ENCODE peak calls at places on chromosomes 16 and 17, in seven cellular contexts. U is body of pancreas, L is uterus, X is caudate nucleus, B is GM23338, Y is tibial nerve, Q is neural progenitor cell. E is an unnamed sample.

GRCh38 chr16:65532218-65532617 is 410.4 kb upstream of the CDH11 start:
- DNase-seq in U (no peak), L (no peak), X (no peak), B (no peak), Y (no peak), Q (peak), E (no peak)

GRCh38 chr16:70706948-70707465 is 21.2 kb upstream of the MTSS2 start:
- DNase-seq in U (no peak), L (peak), X (no peak), B (no peak), Y (no peak), Q (no peak), E (no peak)

GRCh38 chr17:65633988-65634387 is 72.5 kb upstream of the AXIN2 start:
- DNase-seq in U (no peak), L (no peak), X (no peak), B (no peak), Y (no peak), Q (no peak), E (no peak)

GRCh38 chr16:15641753-15642556 is 999 bp downstream of the MARF1 start:
- DNase-seq in U (no peak), L (no peak), X (no peak), B (no peak), Y (no peak), Q (no peak), E (no peak)

GRCh38 chr16:48517493-48517892 is 92.5 kb downstream of the N4BP1 start:
- DNase-seq in U (no peak), L (no peak), X (no peak), B (no peak), Y (no peak), Q (no peak), E (no peak)

GRCh38 chr17:39714234-39714633 is 14.4 kb downstream of the ERBB2 start:
- DNase-seq in U (no peak), L (no peak), X (no peak), B (no peak), Y (no peak), Q (no peak), E (peak)

GRCh38 chr17:38451030-38451839 is 23.0 kb downstream of the ARHGAP23 start:
- DNase-seq in U (no peak), L (no peak), X (no peak), B (peak), Y (no peak), Q (peak), E (peak)

GRCh38 chr17:79410681-79411080 is 200.2 kb downstream of the RBFOX3 start:
- DNase-seq in U (no peak), L (no peak), X (no peak), B (no peak), Y (no peak), Q (no peak), E (no peak)

GRCh38 chr16:31493506-31494125 is 10.7 kb downstream of the SLC5A2 start:
- DNase-seq in U (no peak), L (no peak), X (no peak), B (no peak), Y (no peak), Q (no peak), E (peak)

GRCh38 chr16:19505600-19506303 is 16.1 kb downstream of the GDE1 start:
- DNase-seq in U (no peak), L (no peak), X (no peak), B (no peak), Y (no peak), Q (no peak), E (no peak)

GRCh38 chr16:69286941-69287713 is 24.0 kb upstream of the VPS4A start:
- DNase-seq in U (peak), L (peak), X (no peak), B (peak), Y (peak), Q (peak), E (peak)

GRCh38 chr17:73933164-73933766 is 270.2 kb upstream of the RPL38 start:
- DNase-seq in U (no peak), L (no peak), X (no peak), B (no peak), Y (no peak), Q (no peak), E (peak)

GRCh38 chr16:592518-593306 is 2.8 kb downstream of the RAB40C start:
- DNase-seq in U (peak), L (no peak), X (peak), B (no peak), Y (peak), Q (no peak), E (peak)

GRCh38 chr16:70708381-70709253 is 22.8 kb upstream of the MTSS2 start:
- DNase-seq in U (no peak), L (no peak), X (no peak), B (peak), Y (no peak), Q (peak), E (no peak)

GRCh38 chr17:2700031-2700490 is 11.5 kb downstream of the CLUH start:
- DNase-seq in U (no peak), L (peak), X (no peak), B (no peak), Y (peak), Q (no peak), E (peak)

GRCh38 chr17:12842936-12843335 is 53.6 kb downstream of the ARHGAP44 start:
- DNase-seq in U (no peak), L (no peak), X (no peak), B (no peak), Y (no peak), Q (no peak), E (no peak)

GRCh38 chr17:40070644-40070894 is 7.8 kb downstream of the THRA start:
- DNase-seq in U (peak), L (no peak), X (no peak), B (no peak), Y (no peak), Q (no peak), E (no peak)

GRCh38 chr17:57739402-57740224 is 5.5 kb downstream of the CCDC182 start:
- DNase-seq in U (no peak), L (no peak), X (no peak), B (peak), Y (no peak), Q (peak), E (no peak)

GRCh38 chr17:177762-178161 is 3.7 kb downstream of the DOC2B start:
- DNase-seq in U (no peak), L (no peak), X (no peak), B (no peak), Y (no peak), Q (no peak), E (no peak)

GRCh38 chr17:13777003-13777402 is 175.3 kb upstream of the HS3ST3A1 start:
- DNase-seq in U (no peak), L (no peak), X (no peak), B (no peak), Y (no peak), Q (no peak), E (no peak)

GRCh38 chr16:88701541-88702363 is 4.5 kb downstream of the RNF166 start:
- DNase-seq in U (no peak), L (no peak), X (no peak), B (no peak), Y (no peak), Q (no peak), E (no peak)

GRCh38 chr17:7549401-7550055 is 670 bp downstream of the TNFSF12 start:
- DNase-seq in U (peak), L (peak), X (peak), B (no peak), Y (no peak), Q (no peak), E (peak)

GRCh38 chr17:15998031-15998574 is 1.4 kb downstream of the ZSWIM7 start:
- DNase-seq in U (no peak), L (no peak), X (no peak), B (no peak), Y (no peak), Q (no peak), E (no peak)

GRCh38 chr16:14378131-14378551 is 251.9 kb downstream of the PARN start:
- DNase-seq in U (no peak), L (no peak), X (no peak), B (no peak), Y (no peak), Q (no peak), E (no peak)

GRCh38 chr16:58284021-58284420 is 10.8 kb downstream of the PRSS54 start:
- DNase-seq in U (no peak), L (no peak), X (no peak), B (no peak), Y (no peak), Q (no peak), E (no peak)

GRCh38 chr17:68595986-68596385 is 5.2 kb downstream of the FAM20A start:
- DNase-seq in U (no peak), L (no peak), X (no peak), B (no peak), Y (no peak), Q (no peak), E (no peak)

GRCh38 chr17:68594552-68594951 is 6.6 kb downstream of the FAM20A start:
- DNase-seq in U (no peak), L (no peak), X (no peak), B (no peak), Y (no peak), Q (no peak), E (no peak)

GRCh38 chr17:68593331-68593710 is 7.8 kb downstream of the FAM20A start:
- DNase-seq in U (no peak), L (no peak), X (no peak), B (no peak), Y (no peak), Q (no peak), E (no peak)

GRCh38 chr17:68596411-68596945 is 4.7 kb downstream of the FAM20A start:
- DNase-seq in U (no peak), L (no peak), X (no peak), B (no peak), Y (no peak), Q (no peak), E (no peak)

GRCh38 chr17:68595496-68595895 is 5.7 kb downstream of the FAM20A start:
- DNase-seq in U (no peak), L (peak), X (no peak), B (no peak), Y (peak), Q (no peak), E (peak)
- H3K27ac ChIP-seq in U (no peak), L (peak), X (no peak), B (no peak), Y (no peak), Q (no peak), E (no peak)

GRCh38 chr17:45934044-45934979 is 40.0 kb downstream of the MAPT start:
- DNase-seq in U (no peak), L (no peak), X (no peak), B (no peak), Y (no peak), Q (no peak), E (no peak)
- H3K27ac ChIP-seq in U (no peak), L (no peak), X (no peak), B (no peak), Y (no peak), Q (no peak), E (no peak)

GRCh38 chr16:4696172-4696904 is 3.0 kb downstream of the NUDT16L1 start:
- DNase-seq in U (no peak), L (peak), X (no peak), B (no peak), Y (no peak), Q (no peak), E (no peak)
- H3K27ac ChIP-seq in U (no peak), L (peak), X (no peak), B (no peak), Y (no peak), Q (no peak), E (no peak)

GRCh38 chr16:73051216-73051615 is 3.3 kb upstream of the ZFHX3 start:
- DNase-seq in U (no peak), L (no peak), X (no peak), B (no peak), Y (no peak), Q (no peak), E (no peak)
- H3K27ac ChIP-seq in U (peak), L (peak), X (peak), B (no peak), Y (no peak), Q (no peak), E (peak)

GRCh38 chr16:3677994-3678393 is 23.5 kb downstream of the DNASE1 start:
- DNase-seq in U (no peak), L (no peak), X (no peak), B (no peak), Y (no peak), Q (no peak), E (peak)

GRCh38 chr16:3673676-3674377 is 19.3 kb downstream of the DNASE1 start:
- DNase-seq in U (no peak), L (no peak), X (no peak), B (no peak), Y (no peak), Q (no peak), E (peak)

GRCh38 chr16:3673201-3673600 is 18.7 kb downstream of the DNASE1 start:
- DNase-seq in U (no peak), L (no peak), X (no peak), B (no peak), Y (no peak), Q (no peak), E (peak)

GRCh38 chr16:3674513-3675295 is 20.2 kb downstream of the DNASE1 start:
- DNase-seq in U (no peak), L (no peak), X (no peak), B (peak), Y (no peak), Q (peak), E (no peak)

DNA sequence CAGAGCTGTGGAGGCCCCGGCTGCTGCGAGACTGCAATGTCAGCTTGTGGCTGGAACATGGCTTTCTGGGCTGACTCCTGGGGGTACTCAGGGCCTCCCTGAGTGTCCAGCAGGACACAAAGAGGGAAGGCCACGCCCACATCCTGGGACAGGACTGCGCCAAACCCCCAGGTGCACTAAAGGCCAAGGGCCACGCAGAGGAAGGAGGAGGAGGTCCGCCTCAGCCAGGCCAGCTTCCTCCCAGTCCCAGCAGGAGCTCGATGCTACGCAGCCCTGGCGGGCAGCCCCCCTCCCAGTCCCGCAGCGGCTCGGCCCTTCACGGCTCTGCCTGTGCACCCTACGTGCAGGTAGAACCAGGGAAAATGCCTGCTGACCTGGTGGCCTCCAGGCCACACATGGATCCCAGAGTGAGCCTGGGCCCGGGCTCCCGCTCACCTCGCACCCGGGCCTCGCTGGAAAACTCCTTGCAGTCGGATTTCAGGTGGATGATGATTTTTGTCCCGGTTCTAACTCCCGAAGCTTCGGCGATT is 21.2 kb downstream of the DNASE1 start:
- DNase-seq in U (no peak), L (no peak), X (no peak), B (no peak), Y (no peak), Q (no peak), E (no peak)
- H3K27ac ChIP-seq in U (no peak), L (no peak), X (no peak), B (no peak), Y (no peak), Q (no peak), E (no peak)

DNA sequence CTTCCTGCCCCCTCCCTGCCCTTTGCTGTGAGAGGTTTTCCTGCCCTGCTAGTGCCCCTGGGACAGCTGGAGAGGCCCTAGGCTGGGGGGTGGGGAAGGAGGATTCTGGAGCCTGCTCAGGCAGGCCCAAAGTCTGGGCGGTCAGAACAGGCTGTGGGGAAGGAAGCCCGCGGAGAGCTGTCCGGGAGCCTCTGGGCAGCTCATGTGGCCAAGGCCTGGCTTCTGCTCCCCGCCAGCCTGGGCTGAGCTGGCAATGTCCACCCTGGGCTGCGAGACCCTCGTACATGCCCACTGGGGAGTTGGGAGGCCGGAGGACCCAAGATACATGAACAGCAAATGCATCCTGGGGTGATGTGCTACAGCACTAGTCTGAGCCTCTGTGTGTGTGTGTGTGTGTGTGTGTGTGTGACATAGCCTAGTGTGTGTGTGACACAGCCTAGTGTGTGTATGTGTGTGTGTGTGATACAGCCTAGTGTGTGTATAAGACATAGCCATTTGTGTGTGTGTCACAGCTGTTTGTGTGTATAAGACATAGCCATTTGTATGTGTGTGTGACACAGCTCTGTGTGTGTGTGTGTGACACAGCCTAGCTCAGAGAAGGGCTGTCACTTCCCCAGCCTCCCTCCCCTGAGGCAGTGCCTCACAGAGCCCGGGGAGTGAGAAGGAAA is 201.4 kb upstream of the CIBAR2 start:
- DNase-seq in U (no peak), L (no peak), X (no peak), B (no peak), Y (no peak), Q (no peak), E (no peak)
- H3K27ac ChIP-seq in U (no peak), L (no peak), X (peak), B (no peak), Y (peak), Q (no peak), E (no peak)

DNA sequence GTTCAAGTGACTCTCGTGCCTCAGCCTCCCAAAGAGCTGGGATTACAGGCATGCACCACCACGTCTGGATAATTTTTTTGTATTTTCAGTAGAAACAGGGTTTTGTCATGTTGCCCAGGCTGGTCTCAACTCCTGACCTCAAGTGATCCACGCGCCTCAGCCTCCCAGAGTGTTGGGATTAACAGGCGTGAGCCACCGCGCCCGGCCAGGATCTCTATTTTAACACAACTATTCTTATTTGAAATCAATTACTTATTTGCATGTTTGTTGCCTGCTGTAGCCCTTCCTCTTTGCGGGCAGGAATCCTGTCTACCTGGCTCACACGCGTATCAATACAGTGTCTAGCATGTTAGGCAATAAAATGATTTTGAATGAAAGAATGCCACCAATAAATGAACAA is 818 bp upstream of the CNEP1R1 start:
- DNase-seq in U (no peak), L (peak), X (no peak), B (no peak), Y (no peak), Q (no peak), E (no peak)
- H3K27ac ChIP-seq in U (no peak), L (peak), X (no peak), B (no peak), Y (no peak), Q (no peak), E (no peak)